ENCODE peak calls at places on chromosomes 16 and 17, in eight cellular contexts. One of them, this sample, is unnamed.

GRCh38 chr17:39156491-39156890 is 5.1 kb upstream of the PLXDC1 start:
- DNase-seq in PC-3: no peak
- DNase-seq in activated naive CD4-positive, alpha-beta T cell: no peak
- DNase-seq in SJSA1: no peak
- DNase-seq in activated effector memory CD4-positive, alpha-beta T cell treated with Interleukin-2 at 50 U/mL for 16 hours: no peak
- DNase-seq in A549: no peak
- DNase-seq in germinal center: no peak
- DNase-seq in HAP-1: no peak
- DNase-seq in this sample: no peak

GRCh38 chr17:64332502-64332901 is 58.2 kb downstream of the PECAM1 start:
- DNase-seq in PC-3: peak
- DNase-seq in activated naive CD4-positive, alpha-beta T cell: no peak
- DNase-seq in SJSA1: no peak
- DNase-seq in activated effector memory CD4-positive, alpha-beta T cell treated with Interleukin-2 at 50 U/mL for 16 hours: no peak
- DNase-seq in A549: no peak
- DNase-seq in germinal center: no peak
- DNase-seq in HAP-1: no peak
- DNase-seq in this sample: no peak

GRCh38 chr16:49486350-49486749 is 112.7 kb downstream of the C16orf78 start:
- DNase-seq in PC-3: no peak
- DNase-seq in activated naive CD4-positive, alpha-beta T cell: no peak
- DNase-seq in SJSA1: no peak
- DNase-seq in activated effector memory CD4-positive, alpha-beta T cell treated with Interleukin-2 at 50 U/mL for 16 hours: no peak
- DNase-seq in A549: no peak
- DNase-seq in germinal center: no peak
- DNase-seq in HAP-1: no peak
- DNase-seq in this sample: no peak

GRCh38 chr17:40551091-40551873 is 14.0 kb downstream of the CCR7 start:
- DNase-seq in PC-3: peak
- DNase-seq in activated naive CD4-positive, alpha-beta T cell: no peak
- DNase-seq in SJSA1: peak
- DNase-seq in activated effector memory CD4-positive, alpha-beta T cell treated with Interleukin-2 at 50 U/mL for 16 hours: no peak
- DNase-seq in A549: peak
- DNase-seq in germinal center: no peak
- DNase-seq in HAP-1: no peak
- DNase-seq in this sample: no peak

GRCh38 chr16:56329887-56330286 is 95.5 kb downstream of the AMFR start:
- DNase-seq in PC-3: peak
- DNase-seq in activated naive CD4-positive, alpha-beta T cell: no peak
- DNase-seq in SJSA1: no peak
- DNase-seq in activated effector memory CD4-positive, alpha-beta T cell treated with Interleukin-2 at 50 U/mL for 16 hours: no peak
- DNase-seq in A549: no peak
- DNase-seq in germinal center: no peak
- DNase-seq in HAP-1: no peak
- DNase-seq in this sample: no peak

GRCh38 chr17:66955821-66956220 is 8.7 kb upstream of the CACNG4 start:
- DNase-seq in PC-3: no peak
- DNase-seq in activated naive CD4-positive, alpha-beta T cell: no peak
- DNase-seq in SJSA1: no peak
- DNase-seq in activated effector memory CD4-positive, alpha-beta T cell treated with Interleukin-2 at 50 U/mL for 16 hours: no peak
- DNase-seq in A549: no peak
- DNase-seq in germinal center: no peak
- DNase-seq in HAP-1: no peak
- DNase-seq in this sample: no peak

GRCh38 chr17:6969323-6969726 is 26.5 kb upstream of the ALOX12 start:
- DNase-seq in PC-3: peak
- DNase-seq in activated naive CD4-positive, alpha-beta T cell: no peak
- DNase-seq in SJSA1: no peak
- DNase-seq in activated effector memory CD4-positive, alpha-beta T cell treated with Interleukin-2 at 50 U/mL for 16 hours: no peak
- DNase-seq in A549: no peak
- DNase-seq in germinal center: no peak
- DNase-seq in HAP-1: no peak
- DNase-seq in this sample: no peak

GRCh38 chr17:59565171-59565958 is at the start of gene DHX40:
- DNase-seq in PC-3: peak
- DNase-seq in activated naive CD4-positive, alpha-beta T cell: peak
- DNase-seq in SJSA1: peak
- DNase-seq in activated effector memory CD4-positive, alpha-beta T cell treated with Interleukin-2 at 50 U/mL for 16 hours: peak
- DNase-seq in A549: peak
- DNase-seq in germinal center: peak
- DNase-seq in HAP-1: peak
- DNase-seq in this sample: peak

GRCh38 chr16:88478115-88478514 is 25.0 kb downstream of the ZFPM1 start:
- DNase-seq in PC-3: no peak
- DNase-seq in activated naive CD4-positive, alpha-beta T cell: peak
- DNase-seq in SJSA1: no peak
- DNase-seq in activated effector memory CD4-positive, alpha-beta T cell treated with Interleukin-2 at 50 U/mL for 16 hours: peak
- DNase-seq in A549: no peak
- DNase-seq in germinal center: no peak
- DNase-seq in HAP-1: no peak
- DNase-seq in this sample: no peak

GRCh38 chr17:65933290-65933689 is 258.6 kb downstream of the CEP112 start:
- DNase-seq in PC-3: no peak
- DNase-seq in activated naive CD4-positive, alpha-beta T cell: no peak
- DNase-seq in SJSA1: no peak
- DNase-seq in activated effector memory CD4-positive, alpha-beta T cell treated with Interleukin-2 at 50 U/mL for 16 hours: no peak
- DNase-seq in A549: no peak
- DNase-seq in germinal center: no peak
- DNase-seq in HAP-1: no peak
- DNase-seq in this sample: no peak

GRCh38 chr17:73201215-73202069 is 8.6 kb downstream of the COG1 start:
- DNase-seq in PC-3: no peak
- DNase-seq in activated naive CD4-positive, alpha-beta T cell: no peak
- DNase-seq in SJSA1: no peak
- DNase-seq in activated effector memory CD4-positive, alpha-beta T cell treated with Interleukin-2 at 50 U/mL for 16 hours: no peak
- DNase-seq in A549: no peak
- DNase-seq in germinal center: no peak
- DNase-seq in HAP-1: no peak
- DNase-seq in this sample: no peak

GRCh38 chr17:47862621-47863440 is 11.9 kb upstream of the SP6 start:
- DNase-seq in PC-3: peak
- DNase-seq in activated naive CD4-positive, alpha-beta T cell: no peak
- DNase-seq in SJSA1: peak
- DNase-seq in activated effector memory CD4-positive, alpha-beta T cell treated with Interleukin-2 at 50 U/mL for 16 hours: no peak
- DNase-seq in A549: peak
- DNase-seq in germinal center: no peak
- DNase-seq in HAP-1: no peak
- DNase-seq in this sample: no peak

This sample was measured in CD8-positive, alpha-beta T cell.